ENCODE peak calls at places on chromosomes 11 and 22, in seven cellular contexts. D, T, G, P, R, H and J are unnamed samples.

GRCh38 chr11:44564198-44564597 is 1.3 kb upstream of the CD82 start:
- DNase-seq in D (no peak), T (peak), G (peak), P (peak), R (no peak), H (no peak), J (peak)

GRCh38 chr11:134363592-134363991 is 31.8 kb downstream of the GLB1L2 start:
- DNase-seq in D (no peak), T (no peak), G (no peak), P (no peak), R (no peak), H (peak), J (no peak)

GRCh38 chr11:13040969-13041561 is 31.9 kb downstream of the RASSF10 start:
- DNase-seq in D (no peak), T (no peak), G (peak), P (no peak), R (no peak), H (no peak), J (no peak)

GRCh38 chr11:1573077-1573846 is 1.2 kb upstream of the DUSP8 start:
- DNase-seq in D (no peak), T (no peak), G (peak), P (peak), R (no peak), H (peak), J (peak)

GRCh38 chr11:125404136-125404810 is 91.8 kb downstream of the FEZ1 start:
- DNase-seq in D (peak), T (no peak), G (no peak), P (no peak), R (no peak), H (peak), J (no peak)

GRCh38 chr11:44573333-44573732 is 7.9 kb downstream of the CD82 start:
- DNase-seq in D (no peak), T (no peak), G (no peak), P (no peak), R (no peak), H (no peak), J (no peak)

GRCh38 chr11:11860103-11860979 is 18.6 kb downstream of the USP47 start:
- DNase-seq in D (no peak), T (no peak), G (no peak), P (no peak), R (no peak), H (no peak), J (no peak)

GRCh38 chr22:25572708-25573161 is 8.3 kb downstream of the GRK3 start:
- DNase-seq in D (no peak), T (no peak), G (no peak), P (no peak), R (no peak), H (no peak), J (no peak)

GRCh38 chr11:33735426-33736147 is 636 bp downstream of the CD59 start:
- DNase-seq in D (no peak), T (peak), G (peak), P (peak), R (no peak), H (peak), J (peak)

GRCh38 chr11:62926669-62927455 is 5.7 kb upstream of the CHRM1 start:
- DNase-seq in D (no peak), T (no peak), G (no peak), P (no peak), R (no peak), H (peak), J (no peak)

GRCh38 chr22:36925388-36926290 is 12.2 kb downstream of the CSF2RB start:
- DNase-seq in D (no peak), T (no peak), G (no peak), P (no peak), R (no peak), H (peak), J (no peak)

GRCh38 chr22:36775966-36776669 is at the start of gene IFT27:
- DNase-seq in D (peak), T (peak), G (peak), P (peak), R (peak), H (peak), J (peak)

GRCh38 chr11:123833095-123833494 is 26.9 kb upstream of the OR6M1 start:
- DNase-seq in D (no peak), T (no peak), G (no peak), P (no peak), R (no peak), H (no peak), J (no peak)

GRCh38 chr22:30903876-30904460 is 64.6 kb downstream of the MORC2 start:
- DNase-seq in D (no peak), T (no peak), G (no peak), P (no peak), R (no peak), H (no peak), J (peak)

GRCh38 chr22:40491990-40492631 is 121.7 kb downstream of the SGSM3 start:
- DNase-seq in D (no peak), T (no peak), G (no peak), P (no peak), R (no peak), H (peak), J (no peak)

GRCh38 chr11:112619106-112619505 is 342.1 kb upstream of the NCAM1 start:
- DNase-seq in D (no peak), T (no peak), G (no peak), P (no peak), R (no peak), H (no peak), J (no peak)

DNA sequence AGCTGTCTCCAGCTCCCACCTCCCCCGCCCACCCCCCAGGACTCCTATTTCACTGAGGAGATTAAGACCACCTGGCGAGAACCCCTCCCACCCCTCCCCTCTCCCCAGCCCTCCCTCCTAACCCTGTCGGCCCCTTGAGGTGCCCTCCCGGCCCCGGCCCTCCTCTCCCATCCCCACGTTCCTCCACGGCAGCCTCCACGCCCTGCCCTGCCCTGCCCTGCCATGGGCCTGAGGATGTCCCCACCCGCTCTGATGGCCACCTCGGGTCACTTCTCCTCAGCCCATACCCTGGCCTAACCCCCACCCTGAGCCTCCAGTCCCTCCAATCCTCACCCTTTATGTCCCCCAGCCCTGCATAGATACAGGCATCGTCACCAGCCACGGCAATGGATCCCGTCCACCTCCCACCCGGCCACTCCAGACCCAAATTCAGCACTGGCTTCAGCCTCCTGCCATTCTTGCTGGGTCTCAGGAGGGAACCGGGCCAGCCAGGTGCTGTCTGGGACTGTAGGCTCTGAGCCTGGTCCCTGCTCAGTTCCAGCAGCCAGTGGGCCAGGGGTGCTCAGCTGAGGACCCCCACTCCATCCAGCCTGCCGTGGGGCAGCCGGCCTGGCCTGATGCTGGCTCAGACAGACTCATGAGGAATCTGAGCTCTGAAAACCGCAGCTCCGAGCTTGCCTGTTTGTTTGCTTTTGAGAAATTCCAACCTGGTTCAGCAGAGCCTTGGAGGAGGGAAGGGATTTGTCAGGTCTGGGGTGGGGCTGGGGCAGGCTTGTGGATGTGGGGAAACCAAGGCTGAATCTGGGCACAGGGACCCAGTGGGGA is 9.7 kb upstream of the TBX1 start:
- DNase-seq in D (no peak), T (no peak), G (no peak), P (no peak), R (peak), H (no peak), J (no peak)
- H3K27ac ChIP-seq in D (no peak), T (no peak), G (no peak), P (no peak), R (no peak), H (no peak), J (no peak)

GRCh38 chr11:78840190-78840589 is 265.5 kb upstream of the NARS2 start:
- DNase-seq in D (no peak), T (no peak), G (no peak), P (no peak), R (peak), H (no peak), J (no peak)

GRCh38 chr11:78841451-78842060 is 266.9 kb upstream of the NARS2 start:
- DNase-seq in D (no peak), T (no peak), G (no peak), P (no peak), R (no peak), H (peak), J (no peak)

GRCh38 chr11:78835646-78836045 is 261.0 kb upstream of the NARS2 start:
- DNase-seq in D (no peak), T (no peak), G (no peak), P (no peak), R (no peak), H (no peak), J (no peak)

GRCh38 chr11:78840623-78841022 is 266.0 kb upstream of the NARS2 start:
- DNase-seq in D (no peak), T (no peak), G (no peak), P (no peak), R (peak), H (no peak), J (no peak)

DNA sequence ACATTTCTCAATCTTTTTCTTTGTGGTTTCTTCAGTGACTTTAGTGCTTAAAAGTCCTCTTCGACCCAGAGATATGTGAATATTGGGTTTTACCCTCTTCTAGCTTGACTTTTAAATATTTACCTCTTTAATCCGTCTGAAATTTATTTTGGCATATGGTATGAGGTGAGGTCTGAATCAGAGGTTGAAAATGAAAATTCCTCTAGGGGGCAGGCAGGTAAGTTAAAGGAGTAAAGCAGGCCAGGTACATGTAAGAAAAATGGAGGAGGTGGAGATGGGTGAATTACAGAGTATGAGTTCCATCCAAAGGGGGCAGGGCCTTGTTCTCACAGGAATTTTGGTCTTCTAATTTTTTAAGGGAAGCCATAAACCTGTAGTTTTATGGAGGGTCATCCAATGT is 263.8 kb upstream of the NARS2 start:
- DNase-seq in D (no peak), T (no peak), G (no peak), P (no peak), R (no peak), H (no peak), J (no peak)
- TF ChIP-seq CTCF in D (peak), T (no peak), G (peak), P (peak), R (no peak), H (peak), J (no peak)

GRCh38 chr22:46107089-46107664 is 43.1 kb upstream of the PPARA start:
- DNase-seq in D (no peak), T (peak), G (peak), P (no peak), R (no peak), H (no peak), J (peak)
- H3K27ac ChIP-seq in D (no peak), T (peak), G (peak), P (peak), R (no peak), H (no peak), J (peak)

DNA sequence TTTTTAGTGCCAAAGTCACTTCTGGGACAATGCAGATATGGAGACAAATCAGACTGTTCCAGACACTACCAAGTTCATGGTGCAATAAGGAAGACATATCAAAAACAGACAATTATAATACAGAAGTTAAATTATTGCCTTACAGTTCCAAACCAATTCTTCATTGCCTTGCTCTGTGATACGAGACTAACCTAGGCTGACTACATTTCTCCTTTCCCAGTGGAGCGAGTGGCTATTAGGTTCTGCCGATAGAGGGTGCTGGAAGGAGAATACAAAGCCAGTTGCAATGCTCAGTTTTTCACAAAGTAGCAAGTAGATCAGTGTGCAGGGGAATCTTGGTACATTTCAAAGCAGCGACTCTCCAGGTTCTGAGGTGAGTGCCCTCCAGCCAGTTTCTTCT is 67.8 kb downstream of the FAM168A start:
- DNase-seq in D (peak), T (no peak), G (no peak), P (peak), R (no peak), H (peak), J (no peak)
- TF ChIP-seq CTCF in D (peak), T (no peak), G (no peak), P (peak), R (peak), H (peak), J (no peak)

GRCh38 chr22:42608481-42609361 is 6.0 kb downstream of the POLDIP3 start:
- DNase-seq in D (no peak), T (no peak), G (no peak), P (no peak), R (peak), H (no peak), J (no peak)
- H3K27ac ChIP-seq in D (no peak), T (peak), G (peak), P (no peak), R (peak), H (peak), J (peak)